ENCODE peak calls at places on chromosomes 4 and X, in six cellular contexts. K is astrocyte of the spinal cord; B is NCI-H1092; J is activated naive CD4-positive, alpha-beta T cell treated with anti-CD3 and anti-CD28 coated beads for 36 hours; I is EL; Y is islet precursor cell. S is an unnamed sample.

GRCh38 chr4:25484243-25484721 is 107.2 kb downstream of the ANAPC4 start:
- DNase-seq in Y (no peak), K (no peak), I (peak), J (no peak), B (no peak), S (no peak)

GRCh38 chr4:172369471-172369959 is 556.3 kb downstream of the GALNTL6 start:
- DNase-seq in K (no peak), I (no peak), Y (no peak), B (no peak), J (no peak), S (no peak)

GRCh38 chr4:87103691-87104187 is 116.7 kb downstream of the KLHL8 start:
- DNase-seq in B (no peak), K (peak), I (peak), Y (no peak), J (no peak), S (no peak)

GRCh38 chrX:129497146-129497805 is 26.0 kb downstream of the SMARCA1 start:
- DNase-seq in B (no peak), J (no peak), K (no peak), I (no peak), Y (no peak), S (no peak)

GRCh38 chr4:89496851-89497250 is 189.3 kb upstream of the GPRIN3 start:
- DNase-seq in J (no peak), B (no peak), I (no peak), Y (no peak), K (peak), S (no peak)

GRCh38 chr4:43690121-43690520 is 758.5 kb downstream of the KCTD8 start:
- DNase-seq in I (no peak), Y (no peak), B (no peak), K (no peak), J (no peak), S (no peak)

GRCh38 chrX:145727476-145727875 is 90.2 kb upstream of the SLITRK2 start:
- DNase-seq in K (no peak), J (no peak), I (no peak), B (no peak), Y (no peak), S (no peak)

GRCh38 chr4:106809083-106809482 is 227.0 kb downstream of the DKK2 start:
- DNase-seq in B (no peak), J (no peak), Y (no peak), I (peak), K (peak), S (no peak)

GRCh38 chrX:136529795-136530194 is 2.2 kb upstream of the VGLL1 start:
- DNase-seq in Y (no peak), I (no peak), K (no peak), J (no peak), B (no peak), S (no peak)

GRCh38 chrX:131746491-131746968 is 202.7 kb downstream of the OR13H1 start:
- DNase-seq in K (peak), B (peak), I (no peak), J (no peak), Y (no peak), S (no peak)

GRCh38 chr4:168716411-168717129 is 219.7 kb downstream of the PALLD start:
- DNase-seq in B (no peak), J (no peak), Y (no peak), K (no peak), I (no peak), S (no peak)

GRCh38 chr4:55396305-55397023 is 707 bp downstream of the TMEM165 start:
- DNase-seq in K (peak), Y (peak), B (peak), J (peak), I (peak), S (peak)

GRCh38 chr4:74921490-74921889 is 11.4 kb upstream of the PARM1 start:
- DNase-seq in J (no peak), Y (no peak), B (no peak), K (no peak), I (no peak), S (no peak)

GRCh38 chrX:19958530-19959486 is 32.1 kb downstream of the BCLAF3 start:
- DNase-seq in I (no peak), K (no peak), J (no peak), Y (no peak), B (no peak), S (no peak)

GRCh38 chr4:108072300-108072699 is 82.6 kb downstream of the HADH start:
- DNase-seq in I (no peak), Y (no peak), J (peak), K (no peak), B (no peak), S (no peak)

GRCh38 chrX:38561951-38562719 is 793 bp downstream of the TSPAN7 start:
- DNase-seq in I (no peak), Y (peak), J (peak), K (no peak), B (peak), S (peak)

GRCh38 chr4:98687876-98688275 is 29.5 kb upstream of the TSPAN5 start:
- DNase-seq in I (no peak), K (no peak), Y (no peak), J (no peak), B (no peak), S (no peak)

GRCh38 chr4:39367166-39367565 is 1.0 kb upstream of the RFC1 start:
- DNase-seq in K (no peak), J (no peak), B (no peak), I (no peak), Y (no peak), S (no peak)

GRCh38 chr4:96955226-96955625 is 1115.3 kb downstream of the PDHA2 start:
- DNase-seq in J (no peak), B (no peak), I (no peak), Y (no peak), K (no peak), S (no peak)

GRCh38 chr4:53802500-53802899 is 211.2 kb upstream of the LNX1 start:
- DNase-seq in I (no peak), K (no peak), Y (no peak), B (no peak), J (no peak), S (no peak)

GRCh38 chr4:158162637-158163036 is 10.2 kb downstream of the GASK1B start:
- DNase-seq in J (no peak), Y (no peak), B (no peak), K (no peak), I (no peak), S (no peak)

S was measured in body of pancreas.